ENCODE peak calls at places on chromosomes 1 and 21, in ten cellular contexts. A, H, V, Q, I, X, B, Y, L and E are unnamed samples.

GRCh38 chr1:55213885-55214213 is 1.3 kb downstream of the USP24 start:
- DNase-seq in Y (no peak), L (peak; percentile 45), B (no peak), A (no peak), H (no peak), Q (no peak), V (no peak), I (no peak), X (no peak), E (no peak)

GRCh38 chr1:29631836-29632420 is 395.6 kb downstream of the PTPRU start:
- DNase-seq in H (no peak), Y (no peak), I (peak; percentile 77), Q (no peak), B (no peak), V (no peak), A (no peak), L (no peak), X (no peak), E (no peak)

GRCh38 chr1:31182352-31182751 is 57.3 kb downstream of the NKAIN1 start:
- DNase-seq in V (peak; percentile 34), X (peak; percentile 64), Y (peak; percentile 31), Q (peak; percentile 82), A (peak; percentile 76), B (peak; percentile 89), L (peak; percentile 67), I (peak; percentile 94), H (no peak), E (peak; percentile 82)

GRCh38 chr1:197285526-197286217 is 17.6 kb downstream of the CRB1 start:
- DNase-seq in L (no peak), V (no peak), A (no peak), Y (no peak), B (no peak), Q (no peak), I (no peak), H (no peak), X (no peak), E (no peak)

GRCh38 chr21:32163386-32163785 is 115.5 kb downstream of the MIS18A start:
- DNase-seq in V (no peak), I (no peak), X (no peak), B (no peak), A (no peak), Q (no peak), Y (no peak), H (no peak), L (no peak), E (no peak)

GRCh38 chr1:4971666-4972065 is 317.3 kb downstream of the AJAP1 start:
- DNase-seq in Q (no peak), A (no peak), X (no peak), I (peak; percentile 72), H (no peak), L (no peak), Y (no peak), V (no peak), B (no peak), E (no peak)

GRCh38 chr1:216742625-216743024 is 19.4 kb upstream of the ESRRG start:
- DNase-seq in Q (no peak), A (no peak), B (no peak), Y (no peak), V (no peak), L (no peak), X (no peak), H (no peak), I (no peak), E (no peak)

GRCh38 chr1:210200090-210200736 is 32.4 kb upstream of the SERTAD4 start:
- DNase-seq in Q (no peak), X (no peak), V (no peak), B (no peak), L (no peak), A (no peak), I (no peak), Y (no peak), H (no peak), E (no peak)

GRCh38 chr1:206582537-206583460 is 29.5 kb downstream of the EIF2D start:
- DNase-seq in V (no peak), Y (no peak), Q (no peak), B (no peak), I (no peak), H (no peak), A (no peak), X (no peak), L (no peak), E (no peak)

GRCh38 chr1:244874974-244875579 is 10.7 kb upstream of the HNRNPU start:
- DNase-seq in B (no peak), I (no peak), X (no peak), A (no peak), V (no peak), L (no peak), Y (no peak), H (no peak), Q (no peak), E (no peak)

GRCh38 chr1:8161546-8162110 is 135.5 kb upstream of the ERRFI1 start:
- DNase-seq in Q (no peak), X (no peak), L (no peak), A (no peak), I (no peak), V (no peak), H (no peak), Y (no peak), B (no peak), E (no peak)

GRCh38 chr1:27787895-27788294 is 14.9 kb downstream of the STX12 start:
- DNase-seq in I (no peak), Y (no peak), Q (no peak), A (no peak), H (no peak), V (no peak), L (no peak), X (no peak), B (no peak), E (no peak)

GRCh38 chr1:97610748-97611147 is 310.1 kb downstream of the DPYD start:
- DNase-seq in Q (no peak), X (no peak), A (no peak), L (no peak), V (peak; percentile 3), I (no peak), Y (no peak), H (no peak), B (no peak), E (no peak)

GRCh38 chr1:234926574-234927311 is 201.9 kb downstream of the TOMM20 start:
- DNase-seq in Q (no peak), H (no peak), Y (peak; percentile 37), X (no peak), I (no peak), V (peak; percentile 92), B (no peak), A (no peak), L (peak; percentile 19), E (no peak)

GRCh38 chr21:33543505-33544129 is 779 bp downstream of the SON start:
- DNase-seq in X (peak; percentile 78), B (no peak), I (peak; percentile 89), A (no peak), V (peak; percentile 79), H (no peak), Y (no peak), L (peak; percentile 81), Q (peak; percentile 40), E (no peak)

GRCh38 chr1:109847251-109847650 is 63.4 kb upstream of the CSF1 start:
- DNase-seq in X (no peak), Y (no peak), V (no peak), A (no peak), H (no peak), Q (no peak), I (no peak), B (no peak), L (no peak), E (no peak)

GRCh38 chr1:89069955-89070354 is 4.9 kb upstream of the GBP1 start:
- DNase-seq in A (no peak), Y (peak; percentile 30), Q (no peak), B (no peak), V (no peak), L (no peak), I (no peak), X (no peak), H (no peak), E (no peak)

GRCh38 chr1:63732666-63733065 is 41.2 kb upstream of the ROR1 start:
- DNase-seq in L (no peak), H (no peak), Y (no peak), B (no peak), I (no peak), A (no peak), V (no peak), X (no peak), Q (no peak), E (no peak)

GRCh38 chr1:104760017-104760416 is 1010.3 kb downstream of the AMY1C start:
- DNase-seq in A (no peak), Q (no peak), X (no peak), L (no peak), Y (no peak), V (peak; percentile 59), H (no peak), I (no peak), B (no peak), E (no peak)

GRCh38 chr1:186519981-186520380 is 59.1 kb upstream of the PDC start:
- DNase-seq in X (no peak), I (no peak), L (no peak), B (no peak), H (no peak), Q (no peak), A (no peak), Y (no peak), V (no peak), E (no peak)

GRCh38 chr21:44925027-44925755 is 4.5 kb upstream of the ITGB2 start:
- DNase-seq in I (no peak), Y (no peak), L (no peak), V (no peak), X (no peak), A (no peak), B (no peak), H (no peak), Q (no peak), E (no peak)

GRCh38 chr1:219460561-219461511 is 152.1 kb downstream of the ZC3H11B start:
- DNase-seq in H (no peak), L (no peak), Y (no peak), B (peak; percentile 43), A (no peak), V (peak; percentile 86), Q (peak; percentile 54), I (no peak), X (no peak), E (no peak)

GRCh38 chr1:157230500-157230899 is 92.3 kb upstream of the ETV3 start:
- DNase-seq in B (no peak), Y (no peak), X (no peak), L (no peak), A (no peak), I (no peak), H (peak; percentile 86), Q (no peak), V (no peak), E (no peak)

GRCh38 chr1:24692351-24692980 is 49.4 kb downstream of the SRRM1 start:
- DNase-seq in Q (no peak), A (no peak), L (no peak), V (no peak), Y (no peak), X (no peak), B (no peak), I (no peak), H (no peak), E (no peak)

GRCh38 chr1:173420330-173420806 is 56.8 kb upstream of the PRDX6 start:
- DNase-seq in V (peak; percentile 80), A (no peak), B (peak; percentile 60), H (no peak), I (peak; percentile 87), Y (peak; percentile 66), Q (peak; percentile 59), X (peak; percentile 60), L (peak; percentile 73), E (peak; percentile 43)